ENCODE peak calls at places on chromosomes 3 and 15, in eight cellular contexts. I is NCI-H2171 treated with DMSO at 0.1 percent for 48 hours, O is NCI-H1417, Y is Calu3, H is endothelial cell, K is AG10803, X is fibroblast of the aortic adventitia, U is Ammon's horn. L is an unnamed sample.

GRCh38 chr15:90471769-90472168 is 58.0 kb upstream of the CRTC3 start:
- DNase-seq in K (no peak), X (no peak), H (no peak), U (peak), O (no peak), Y (no peak), I (peak), L (no peak)

GRCh38 chr3:194273396-194274310 is 77.5 kb downstream of the CPN2 start:
- DNase-seq in O (no peak), K (no peak), U (no peak), I (no peak), H (no peak), Y (no peak), X (no peak), L (no peak)

GRCh38 chr3:57983734-57984518 is 24.3 kb upstream of the FLNB start:
- DNase-seq in H (no peak), Y (no peak), U (peak), I (peak), X (peak), K (peak), O (no peak), L (peak)

GRCh38 chr15:48176097-48176496 is 2.0 kb downstream of the MYEF2 start:
- DNase-seq in U (no peak), H (no peak), Y (no peak), I (no peak), O (no peak), K (no peak), X (no peak), L (peak)

GRCh38 chr3:8595935-8596262 is 48.7 kb downstream of the SSUH2 start:
- DNase-seq in X (no peak), U (no peak), H (no peak), Y (no peak), K (no peak), I (no peak), O (no peak), L (no peak)

GRCh38 chr15:101526890-101527289 is 37.4 kb upstream of the PCSK6 start:
- DNase-seq in K (no peak), H (no peak), X (no peak), Y (no peak), I (no peak), O (no peak), U (no peak), L (no peak)

GRCh38 chr3:196519738-196520122 is 4.6 kb upstream of the SMCO1 start:
- DNase-seq in K (no peak), X (no peak), H (no peak), Y (no peak), U (no peak), I (no peak), O (no peak), L (peak)

GRCh38 chr3:184981071-184981470 is 169.1 kb downstream of the VPS8 start:
- DNase-seq in Y (no peak), U (no peak), O (no peak), I (no peak), K (no peak), X (no peak), H (no peak), L (no peak)

GRCh38 chr3:79140718-79141117 is 627.1 kb downstream of the ROBO1 start:
- DNase-seq in Y (no peak), X (peak), I (peak), U (peak), K (peak), O (no peak), H (no peak), L (no peak)

GRCh38 chr3:171390531-171390930 is 69.7 kb downstream of the TNIK start:
- DNase-seq in X (no peak), I (no peak), K (no peak), Y (no peak), U (no peak), H (no peak), O (no peak), L (no peak)

GRCh38 chr3:133460809-133461208 is 61.0 kb downstream of the BFSP2 start:
- DNase-seq in I (no peak), U (no peak), Y (no peak), K (no peak), X (no peak), O (peak), H (no peak), L (no peak)

GRCh38 chr3:68090571-68090970 is 436.2 kb upstream of the SUCLG2 start:
- DNase-seq in U (no peak), K (no peak), O (no peak), I (no peak), Y (no peak), X (no peak), H (no peak), L (peak)

GRCh38 chr3:184472723-184473419 is 88.7 kb upstream of the EPHB3 start:
- DNase-seq in U (no peak), I (no peak), H (peak), X (no peak), Y (no peak), O (no peak), K (no peak), L (no peak)